ENCODE peak calls at places on chromosome 13, in four cellular contexts. One of them, this sample, is unnamed.

GRCh38 chr13:57624565-57625435 is 6.7 kb upstream of the PCDH17 start:
- DNase-seq in K562: peak
- DNase-seq in GM12878: no peak
- DNase-seq in SK-N-SH: peak
- DNase-seq in this sample: no peak

GRCh38 chr13:28636078-28636477 is 22.9 kb upstream of the POMP start:
- DNase-seq in K562: no peak
- DNase-seq in GM12878: no peak
- DNase-seq in SK-N-SH: no peak
- DNase-seq in this sample: no peak

GRCh38 chr13:77698211-77699058 is 948 bp downstream of the SLAIN1 start:
- DNase-seq in K562: peak
- DNase-seq in GM12878: no peak
- DNase-seq in SK-N-SH: peak
- DNase-seq in this sample: peak

GRCh38 chr13:44434441-44435141 is 61.0 kb downstream of the SERP2 start:
- DNase-seq in K562: no peak
- DNase-seq in GM12878: no peak
- DNase-seq in SK-N-SH: no peak
- DNase-seq in this sample: no peak

GRCh38 chr13:36725936-36726335 is 52.1 kb downstream of the SERTM1 start:
- DNase-seq in K562: no peak
- DNase-seq in GM12878: no peak
- DNase-seq in SK-N-SH: no peak
- DNase-seq in this sample: no peak

GRCh38 chr13:109344552-109345157 is 441.7 kb downstream of the IRS2 start:
- DNase-seq in K562: no peak
- DNase-seq in GM12878: no peak
- DNase-seq in SK-N-SH: peak
- DNase-seq in this sample: no peak

GRCh38 chr13:97142452-97142851 is 79.7 kb upstream of the MBNL2 start:
- DNase-seq in K562: peak
- DNase-seq in GM12878: no peak
- DNase-seq in SK-N-SH: no peak
- DNase-seq in this sample: no peak

GRCh38 chr13:39773833-39774232 is 118.4 kb downstream of the COG6 start:
- DNase-seq in K562: no peak
- DNase-seq in GM12878: no peak
- DNase-seq in SK-N-SH: no peak
- DNase-seq in this sample: no peak

GRCh38 chr13:19981685-19982238 is 23.2 kb downstream of the ZMYM2 start:
- DNase-seq in K562: peak
- DNase-seq in GM12878: no peak
- DNase-seq in SK-N-SH: no peak
- DNase-seq in this sample: no peak

GRCh38 chr13:73767747-73768315 is 366.4 kb downstream of the KLF12 start:
- DNase-seq in K562: no peak
- DNase-seq in GM12878: no peak
- DNase-seq in SK-N-SH: peak
- DNase-seq in this sample: no peak

GRCh38 chr13:93689333-93689732 is 462.7 kb downstream of the GPC6 start:
- DNase-seq in K562: no peak
- DNase-seq in GM12878: no peak
- DNase-seq in SK-N-SH: no peak
- DNase-seq in this sample: no peak

GRCh38 chr13:21443171-21443570 is 15.9 kb downstream of the ZDHHC20 start:
- DNase-seq in K562: no peak
- DNase-seq in GM12878: no peak
- DNase-seq in SK-N-SH: no peak
- DNase-seq in this sample: no peak

GRCh38 chr13:26502826-26503225 is 54.7 kb upstream of the WASF3 start:
- DNase-seq in K562: no peak
- DNase-seq in GM12878: no peak
- DNase-seq in SK-N-SH: no peak
- DNase-seq in this sample: no peak

GRCh38 chr13:51849145-51850101 is 4.4 kb upstream of the TMEM272 start:
- DNase-seq in K562: peak
- DNase-seq in GM12878: no peak
- DNase-seq in SK-N-SH: peak
- DNase-seq in this sample: peak

GRCh38 chr13:105090244-105090643 is 1445.2 kb downstream of the EFNB2 start:
- DNase-seq in K562: no peak
- DNase-seq in GM12878: no peak
- DNase-seq in SK-N-SH: no peak
- DNase-seq in this sample: no peak

GRCh38 chr13:27911499-27911898 is 8.3 kb upstream of the PDX1 start:
- DNase-seq in K562: no peak
- DNase-seq in GM12878: no peak
- DNase-seq in SK-N-SH: no peak
- DNase-seq in this sample: no peak

GRCh38 chr13:114124921-114125320 is 7.5 kb downstream of the RASA3 start:
- DNase-seq in K562: no peak
- DNase-seq in GM12878: no peak
- DNase-seq in SK-N-SH: no peak
- DNase-seq in this sample: no peak

GRCh38 chr13:27960362-27961226 is 8.5 kb downstream of the CDX2 start:
- DNase-seq in K562: peak
- DNase-seq in GM12878: no peak
- DNase-seq in SK-N-SH: peak
- DNase-seq in this sample: no peak

GRCh38 chr13:36919206-36919832 is 719 bp downstream of the SMAD9 start:
- DNase-seq in K562: no peak
- DNase-seq in GM12878: no peak
- DNase-seq in SK-N-SH: peak
- DNase-seq in this sample: no peak

GRCh38 chr13:73056054-73056962 is 2.5 kb upstream of the KLF5 start:
- DNase-seq in K562: no peak
- DNase-seq in GM12878: no peak
- DNase-seq in SK-N-SH: no peak
- DNase-seq in this sample: no peak

GRCh38 chr13:43664700-43665191 is 122.0 kb downstream of the ENOX1 start:
- DNase-seq in K562: no peak
- DNase-seq in GM12878: no peak
- DNase-seq in SK-N-SH: no peak
- DNase-seq in this sample: no peak

GRCh38 chr13:47146136-47146535 is 249.3 kb upstream of the HTR2A start:
- DNase-seq in K562: no peak
- DNase-seq in GM12878: no peak
- DNase-seq in SK-N-SH: no peak
- DNase-seq in this sample: no peak

GRCh38 chr13:64186503-64186902 is 2770.9 kb upstream of the PCDH20 start:
- DNase-seq in K562: no peak
- DNase-seq in GM12878: no peak
- DNase-seq in SK-N-SH: no peak
- DNase-seq in this sample: no peak

GRCh38 chr13:30257433-30258099 is 49.8 kb downstream of the KATNAL1 start:
- DNase-seq in K562: no peak
- DNase-seq in GM12878: no peak
- DNase-seq in SK-N-SH: peak
- DNase-seq in this sample: peak
- TF ChIP-seq NRF1 in K562: no peak
- TF ChIP-seq NRF1 in GM12878: no peak
- TF ChIP-seq NRF1 in SK-N-SH: no peak
- TF ChIP-seq NRF1 in this sample: no peak

GRCh38 chr13:29704648-29705047 is 109.2 kb upstream of the SLC7A1 start:
- DNase-seq in K562: no peak
- DNase-seq in GM12878: no peak
- DNase-seq in SK-N-SH: peak
- DNase-seq in this sample: no peak

GRCh38 chr13:29703421-29703820 is 107.9 kb upstream of the SLC7A1 start:
- DNase-seq in K562: no peak
- DNase-seq in GM12878: no peak
- DNase-seq in SK-N-SH: no peak
- DNase-seq in this sample: no peak

GRCh38 chr13:29706923-29707322 is 111.4 kb upstream of the SLC7A1 start:
- DNase-seq in K562: no peak
- DNase-seq in GM12878: no peak
- DNase-seq in SK-N-SH: no peak
- DNase-seq in this sample: no peak

GRCh38 chr13:29702912-29703351 is 107.4 kb upstream of the SLC7A1 start:
- DNase-seq in K562: no peak
- DNase-seq in GM12878: no peak
- DNase-seq in SK-N-SH: no peak
- DNase-seq in this sample: no peak

GRCh38 chr13:29707876-29708543 is 112.5 kb upstream of the SLC7A1 start:
- DNase-seq in K562: peak
- DNase-seq in GM12878: no peak
- DNase-seq in SK-N-SH: peak
- DNase-seq in this sample: peak
- TF ChIP-seq NRF1 in K562: no peak
- TF ChIP-seq NRF1 in GM12878: no peak
- TF ChIP-seq NRF1 in SK-N-SH: no peak
- TF ChIP-seq NRF1 in this sample: no peak

GRCh38 chr13:31859546-31859945 is 120.2 kb downstream of the RXFP2 start:
- DNase-seq in K562: no peak
- DNase-seq in GM12878: no peak
- DNase-seq in SK-N-SH: no peak
- DNase-seq in this sample: no peak
- TF ChIP-seq NRF1 in K562: no peak
- TF ChIP-seq NRF1 in GM12878: no peak
- TF ChIP-seq NRF1 in SK-N-SH: no peak
- TF ChIP-seq NRF1 in this sample: no peak

GRCh38 chr13:41411536-41411935 is 45.8 kb upstream of the RGCC start:
- DNase-seq in K562: peak
- DNase-seq in GM12878: no peak
- DNase-seq in SK-N-SH: no peak
- DNase-seq in this sample: no peak
- TF ChIP-seq NRF1 in K562: no peak
- TF ChIP-seq NRF1 in GM12878: no peak
- TF ChIP-seq NRF1 in SK-N-SH: no peak
- TF ChIP-seq NRF1 in this sample: no peak

DNA sequence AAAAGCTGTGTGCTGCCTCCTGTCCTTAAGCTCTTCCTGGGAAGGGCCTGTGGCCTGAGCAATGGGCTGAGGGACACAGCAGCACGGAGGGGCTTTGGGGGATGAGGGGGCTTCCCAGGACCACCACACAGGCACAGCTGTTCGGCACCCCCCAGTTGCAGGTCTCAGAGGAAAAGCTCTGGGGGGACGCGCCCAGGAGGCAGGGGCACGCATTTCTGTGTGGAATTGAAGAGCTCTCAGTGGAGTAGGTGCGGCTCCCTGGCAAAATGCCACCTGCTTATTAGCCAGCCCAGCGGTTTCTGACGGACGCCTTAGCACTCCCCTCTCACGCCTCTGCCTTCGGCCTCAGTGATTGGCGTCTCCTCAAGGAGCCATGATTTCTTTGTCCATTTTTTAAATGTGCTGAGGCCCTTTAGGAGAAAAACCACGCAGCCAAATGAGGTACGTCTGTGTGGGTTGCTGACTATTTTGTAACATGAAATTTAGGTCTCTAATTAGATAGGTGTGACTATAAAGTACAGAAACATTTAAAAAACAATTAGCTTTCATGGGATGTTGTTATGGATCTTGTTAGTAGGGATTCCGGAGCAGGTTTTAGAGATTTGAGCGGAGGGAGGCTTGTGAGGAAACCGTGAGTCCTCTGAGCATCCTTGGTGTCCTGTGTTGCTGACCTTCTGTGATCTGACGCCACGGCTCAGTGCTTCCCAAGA is 4.0 kb downstream of the MCF2L start:
- DNase-seq in K562: no peak
- DNase-seq in GM12878: no peak
- DNase-seq in SK-N-SH: no peak
- DNase-seq in this sample: no peak
- TF ChIP-seq NRF1 in K562: no peak
- TF ChIP-seq NRF1 in GM12878: no peak
- TF ChIP-seq NRF1 in SK-N-SH: no peak
- TF ChIP-seq NRF1 in this sample: no peak

DNA sequence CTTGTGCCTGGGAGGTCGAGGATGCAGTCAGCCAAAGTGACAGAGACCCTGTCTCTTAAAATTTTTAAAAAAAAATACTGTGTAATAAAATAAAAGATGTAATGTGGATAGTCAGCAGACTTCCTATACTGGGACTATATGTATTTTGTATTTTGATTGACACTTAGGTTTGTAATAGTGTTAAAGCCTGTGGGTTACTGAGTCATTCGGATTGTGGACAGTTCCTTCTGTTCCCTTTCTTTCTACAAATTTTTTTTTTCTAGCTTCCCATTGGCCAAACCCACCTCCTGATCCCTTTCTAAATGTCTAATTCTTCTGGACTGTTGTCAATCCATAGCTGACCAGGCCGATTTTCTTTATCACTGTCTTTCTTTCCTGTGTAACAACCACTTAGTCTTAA is 108.0 kb downstream of the DNAJC3 start:
- DNase-seq in K562: no peak
- DNase-seq in GM12878: no peak
- DNase-seq in SK-N-SH: peak
- DNase-seq in this sample: no peak
- TF ChIP-seq NRF1 in K562: no peak
- TF ChIP-seq NRF1 in GM12878: no peak
- TF ChIP-seq NRF1 in SK-N-SH: no peak
- TF ChIP-seq NRF1 in this sample: no peak

DNA sequence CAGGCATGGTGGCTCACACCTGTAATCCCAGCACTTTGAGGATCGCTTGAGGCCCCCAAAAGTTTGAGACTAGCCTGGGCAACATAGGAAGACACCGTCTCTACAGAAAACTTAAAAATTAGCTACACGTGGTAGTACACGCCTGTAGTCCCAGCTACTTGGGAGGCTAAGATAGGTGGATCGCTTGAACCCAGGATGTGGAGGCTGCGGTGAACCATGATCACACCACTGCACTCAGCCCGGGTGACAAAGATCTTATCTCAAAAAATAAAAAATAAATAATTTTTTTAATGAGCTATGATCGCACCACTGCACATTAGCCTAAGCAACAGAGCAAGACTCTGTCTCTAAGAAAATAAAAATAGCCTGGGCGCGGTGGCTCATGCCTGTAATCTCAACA is 6.6 kb downstream of the RCBTB2 start:
- DNase-seq in K562: no peak
- DNase-seq in GM12878: no peak
- DNase-seq in SK-N-SH: no peak
- DNase-seq in this sample: no peak
- TF ChIP-seq NRF1 in K562: no peak
- TF ChIP-seq NRF1 in GM12878: no peak
- TF ChIP-seq NRF1 in SK-N-SH: no peak
- TF ChIP-seq NRF1 in this sample: no peak

GRCh38 chr13:23020246-23020843 is 160.4 kb upstream of the SGCG start:
- DNase-seq in K562: peak
- DNase-seq in GM12878: peak
- DNase-seq in SK-N-SH: peak
- DNase-seq in this sample: peak

GRCh38 chr13:23021921-23022320 is 158.9 kb upstream of the SGCG start:
- DNase-seq in K562: no peak
- DNase-seq in GM12878: no peak
- DNase-seq in SK-N-SH: no peak
- DNase-seq in this sample: no peak

GRCh38 chr13:23022667-23023066 is 158.1 kb upstream of the SGCG start:
- DNase-seq in K562: no peak
- DNase-seq in GM12878: no peak
- DNase-seq in SK-N-SH: no peak
- DNase-seq in this sample: no peak

DNA sequence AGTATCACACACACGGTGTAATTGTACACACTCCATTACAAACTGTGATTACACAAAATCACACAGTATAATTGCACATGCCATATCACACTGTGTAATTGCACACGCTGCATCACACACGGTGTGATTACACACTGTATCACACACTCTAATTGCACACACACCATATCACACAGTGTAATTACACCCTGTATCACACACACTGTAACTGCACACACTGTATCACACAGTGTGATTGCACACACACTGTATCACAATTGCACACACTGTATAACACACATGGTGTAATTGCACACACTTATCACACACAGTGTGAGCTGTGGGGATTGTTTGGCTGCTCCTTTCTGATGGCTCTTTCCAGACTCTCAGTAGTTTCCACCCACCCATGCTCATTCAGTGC is 162.6 kb upstream of the SGCG start:
- DNase-seq in K562: no peak
- DNase-seq in GM12878: no peak
- DNase-seq in SK-N-SH: no peak
- DNase-seq in this sample: no peak
- TF ChIP-seq NRF1 in K562: no peak
- TF ChIP-seq NRF1 in GM12878: no peak
- TF ChIP-seq NRF1 in SK-N-SH: no peak
- TF ChIP-seq NRF1 in this sample: no peak

This sample was measured in H1.